ENCODE peak calls at places on chromosome 7, in five cellular contexts. One of them, this sample, is unnamed.

GRCh38 chr7:45088821-45089313 is at the start of gene NACAD:
- DNase-seq in skeletal muscle cell: no peak
- DNase-seq in cardiac fibroblast: no peak
- DNase-seq in sciatic nerve: peak
- DNase-seq in AG04449: no peak
- DNase-seq in this sample: peak

GRCh38 chr7:74289018-74289659 is at the start of gene CLIP2:
- DNase-seq in skeletal muscle cell: no peak
- DNase-seq in AG04449: no peak
- DNase-seq in cardiac fibroblast: peak
- DNase-seq in sciatic nerve: peak
- DNase-seq in this sample: peak

GRCh38 chr7:33745934-33746333 is 159.4 kb upstream of the BMPER start:
- DNase-seq in AG04449: no peak
- DNase-seq in skeletal muscle cell: no peak
- DNase-seq in cardiac fibroblast: no peak
- DNase-seq in sciatic nerve: no peak
- DNase-seq in this sample: no peak

GRCh38 chr7:129240119-129240815 is 15.4 kb downstream of the AHCYL2 start:
- DNase-seq in cardiac fibroblast: no peak
- DNase-seq in skeletal muscle cell: no peak
- DNase-seq in sciatic nerve: no peak
- DNase-seq in AG04449: no peak
- DNase-seq in this sample: no peak

GRCh38 chr7:18896343-18896975 is 221.0 kb downstream of the TWIST1 start:
- DNase-seq in skeletal muscle cell: no peak
- DNase-seq in cardiac fibroblast: peak
- DNase-seq in sciatic nerve: no peak
- DNase-seq in AG04449: no peak
- DNase-seq in this sample: no peak

GRCh38 chr7:70646551-70647248 is 485.2 kb upstream of the GALNT17 start:
- DNase-seq in AG04449: no peak
- DNase-seq in sciatic nerve: no peak
- DNase-seq in cardiac fibroblast: no peak
- DNase-seq in skeletal muscle cell: no peak
- DNase-seq in this sample: no peak

GRCh38 chr7:150641854-150642253 is 9.7 kb upstream of the GIMAP6 start:
- DNase-seq in sciatic nerve: no peak
- DNase-seq in AG04449: no peak
- DNase-seq in cardiac fibroblast: no peak
- DNase-seq in skeletal muscle cell: no peak
- DNase-seq in this sample: no peak

GRCh38 chr7:44285561-44285960 is 39.8 kb downstream of the CAMK2B start:
- DNase-seq in sciatic nerve: peak
- DNase-seq in AG04449: no peak
- DNase-seq in cardiac fibroblast: no peak
- DNase-seq in skeletal muscle cell: no peak
- DNase-seq in this sample: peak

GRCh38 chr7:105591522-105591921 is 10.2 kb upstream of the EFCAB10 start:
- DNase-seq in skeletal muscle cell: no peak
- DNase-seq in sciatic nerve: no peak
- DNase-seq in cardiac fibroblast: no peak
- DNase-seq in AG04449: no peak
- DNase-seq in this sample: no peak

GRCh38 chr7:3200504-3200903 is 100.5 kb upstream of the SDK1 start:
- DNase-seq in cardiac fibroblast: peak
- DNase-seq in skeletal muscle cell: no peak
- DNase-seq in AG04449: no peak
- DNase-seq in sciatic nerve: no peak
- DNase-seq in this sample: no peak

GRCh38 chr7:73585196-73585595 is 6.8 kb upstream of the TBL2 start:
- DNase-seq in cardiac fibroblast: no peak
- DNase-seq in skeletal muscle cell: no peak
- DNase-seq in sciatic nerve: no peak
- DNase-seq in AG04449: no peak
- DNase-seq in this sample: no peak

GRCh38 chr7:112547916-112548315 is 67.1 kb downstream of the LSMEM1 start:
- DNase-seq in sciatic nerve: no peak
- DNase-seq in skeletal muscle cell: peak
- DNase-seq in AG04449: no peak
- DNase-seq in cardiac fibroblast: peak
- DNase-seq in this sample: no peak

GRCh38 chr7:138848056-138848975 is 50.3 kb upstream of the ATP6V0A4 start:
- DNase-seq in AG04449: no peak
- DNase-seq in skeletal muscle cell: peak
- DNase-seq in cardiac fibroblast: no peak
- DNase-seq in sciatic nerve: no peak
- DNase-seq in this sample: no peak